ENCODE peak calls at places on chromosomes 4 and X, in five cellular contexts. S is transverse colon, H is HepG2, C is A549, E is tibial nerve. L is an unnamed sample.

GRCh38 chr4:64200001-64200555 is 209.2 kb downstream of the TECRL start:
- DNase-seq in S (no peak), E (no peak), H (no peak), C (no peak), L (no peak)

GRCh38 chr4:7194251-7195137 is 2.2 kb downstream of the SORCS2 start:
- DNase-seq in H (no peak), E (peak; percentile 36), S (no peak), C (peak; percentile 55), L (no peak)

GRCh38 chr4:88137112-88137511 is 21.3 kb downstream of the ABCG2 start:
- DNase-seq in C (no peak), S (no peak), E (no peak), H (no peak), L (no peak)

GRCh38 chr4:173417833-173418232 is 18.9 kb upstream of the SCRG1 start:
- DNase-seq in E (no peak), C (no peak), S (no peak), H (no peak), L (no peak)

GRCh38 chrX:2596856-2597255 is 94.2 kb upstream of the CD99 start:
- DNase-seq in H (no peak), S (no peak), C (no peak), E (no peak), L (no peak)

GRCh38 chr4:52638717-52639116 is 20.4 kb downstream of the USP46 start:
- DNase-seq in E (no peak), H (no peak), C (no peak), S (no peak), L (no peak)

GRCh38 chr4:146389561-146389960 is 132.2 kb downstream of the SLC10A7 start:
- DNase-seq in H (no peak), C (no peak), S (no peak), E (no peak), L (no peak)

GRCh38 chrX:31236231-31236630 is 164.4 kb upstream of the FTHL17 start:
- DNase-seq in C (no peak), E (no peak), H (no peak), S (no peak), L (no peak)

GRCh38 chr4:187491421-187491820 is 504.1 kb upstream of the ZFP42 start:
- DNase-seq in H (no peak), C (no peak), E (no peak), S (no peak), L (no peak)

GRCh38 chrX:131910565-131910964 is 112.5 kb upstream of the STK26 start:
- DNase-seq in E (no peak), C (no peak), H (no peak), S (no peak), L (no peak)

GRCh38 chrX:40403757-40404156 is 177.0 kb upstream of the ATP6AP2 start:
- DNase-seq in E (no peak), C (no peak), H (no peak), S (no peak), L (no peak)

GRCh38 chr4:173169428-173170209 is 1.0 kb downstream of the GALNT7 start:
- DNase-seq in S (peak; percentile 62), C (peak; percentile 65), E (peak; percentile 34), H (no peak), L (peak; percentile 50)

GRCh38 chr4:2793578-2793919 is 664 bp downstream of the SH3BP2 start:
- DNase-seq in H (no peak), C (peak; percentile 30), S (peak; percentile 54), E (peak; percentile 12), L (peak; percentile 50)

GRCh38 chr4:54228064-54228527 is 997 bp upstream of the PDGFRA start:
- DNase-seq in C (peak; percentile 55), S (peak; percentile 68), E (peak; percentile 68), H (peak; percentile 5), L (no peak)

GRCh38 chr4:102599887-102600286 is 98.7 kb downstream of the NFKB1 start:
- DNase-seq in S (no peak), E (no peak), C (no peak), H (no peak), L (no peak)

GRCh38 chrX:86806786-86807185 is 658.5 kb downstream of the DACH2 start:
- DNase-seq in S (no peak), E (no peak), C (peak; percentile 23), H (peak; percentile 6), L (no peak)

GRCh38 chr4:121822796-121823504 is 733 bp downstream of the CCNA2 start:
- DNase-seq in S (peak; percentile 25), C (peak; percentile 25), E (no peak), H (peak; percentile 64), L (peak; percentile 17)

GRCh38 chr4:142913461-142914030 is 67.4 kb upstream of the INPP4B start:
- DNase-seq in S (no peak), C (no peak), E (no peak), H (no peak), L (no peak)

GRCh38 chrX:141879616-141880015 is 24.1 kb upstream of the MAGEC1 start:
- DNase-seq in E (no peak), C (no peak), S (no peak), H (no peak), L (no peak)

GRCh38 chrX:139826065-139827044 is 106.5 kb downstream of the ATP11C start:
- DNase-seq in C (no peak), E (no peak), S (no peak), H (no peak), L (peak; percentile 18)

GRCh38 chrX:38975368-38975767 is 174.1 kb downstream of the MID1IP1 start:
- DNase-seq in C (no peak), S (no peak), E (no peak), H (no peak), L (no peak)

GRCh38 chr4:174578366-174578765 is 56.1 kb upstream of the HPGD start:
- DNase-seq in C (no peak), E (no peak), S (no peak), H (no peak), L (no peak)

GRCh38 chrX:38862100-38862499 is 60.8 kb downstream of the MID1IP1 start:
- DNase-seq in C (no peak), H (no peak), S (no peak), E (no peak), L (no peak)

GRCh38 chrX:12370444-12371089 is 232.3 kb downstream of the FRMPD4 start:
- DNase-seq in E (no peak), H (no peak), S (no peak), C (no peak), L (no peak)

GRCh38 chr4:147772459-147772969 is 40.6 kb downstream of the ARHGAP10 start:
- DNase-seq in E (no peak), H (no peak), S (no peak), C (peak; percentile 45), L (no peak)

GRCh38 chr4:91812319-91812718 is 491.4 kb upstream of the GRID2 start:
- DNase-seq in E (no peak), H (no peak), S (no peak), C (no peak), L (no peak)
- H3K4me3 ChIP-seq in E (no peak overlapping the region), H (no peak overlapping the region), S (no peak overlapping the region), C (no peak overlapping the region), L (no peak overlapping the region)

GRCh38 chr4:110821186-110821585 is 198.3 kb upstream of the PITX2 start:
- DNase-seq in E (no peak), S (no peak), C (no peak), H (no peak), L (no peak)

GRCh38 chr4:110816367-110816766 is 193.5 kb upstream of the PITX2 start:
- DNase-seq in H (no peak), S (no peak), C (no peak), E (no peak), L (no peak)

DNA sequence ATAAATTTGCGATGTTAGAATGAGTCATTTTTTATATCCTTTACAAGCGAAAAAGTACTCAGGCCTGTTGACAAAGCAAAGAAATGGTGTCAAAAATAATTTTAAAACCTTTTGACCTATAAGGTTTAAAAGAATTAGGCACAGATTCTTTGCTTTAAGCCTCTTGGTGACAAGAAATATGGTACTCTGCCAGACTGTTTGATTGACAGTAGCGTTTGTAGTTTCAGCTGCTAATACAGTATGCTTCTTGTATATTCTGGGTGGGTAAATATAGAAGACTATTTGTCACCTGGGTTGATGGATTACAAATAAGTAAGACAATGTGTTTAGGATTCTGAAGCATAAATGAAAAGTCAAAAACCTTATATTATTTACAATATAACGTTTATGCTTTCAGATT is 193.1 kb upstream of the PITX2 start:
- DNase-seq in E (no peak), H (no peak), S (no peak), C (no peak), L (no peak)
- H3K4me3 ChIP-seq in E (no peak overlapping the region), H (no peak overlapping the region), S (no peak overlapping the region), C (no peak overlapping the region), L (no peak overlapping the region)

GRCh38 chr4:139154134-139154421 is 22.9 kb downstream of the ELF2 start:
- DNase-seq in E (no peak), C (no peak), S (no peak), H (no peak), L (no peak)

GRCh38 chr4:139153411-139154133 is 23.4 kb downstream of the ELF2 start:
- DNase-seq in H (peak; percentile 86), S (no peak), C (no peak), E (no peak), L (no peak)

GRCh38 chr4:139152249-139152648 is 24.8 kb downstream of the ELF2 start:
- DNase-seq in C (no peak), E (no peak), S (no peak), H (no peak), L (no peak)

GRCh38 chr4:139154952-139155557 is 22.0 kb downstream of the ELF2 start:
- DNase-seq in S (no peak), E (no peak), H (no peak), C (no peak), L (no peak)

DNA sequence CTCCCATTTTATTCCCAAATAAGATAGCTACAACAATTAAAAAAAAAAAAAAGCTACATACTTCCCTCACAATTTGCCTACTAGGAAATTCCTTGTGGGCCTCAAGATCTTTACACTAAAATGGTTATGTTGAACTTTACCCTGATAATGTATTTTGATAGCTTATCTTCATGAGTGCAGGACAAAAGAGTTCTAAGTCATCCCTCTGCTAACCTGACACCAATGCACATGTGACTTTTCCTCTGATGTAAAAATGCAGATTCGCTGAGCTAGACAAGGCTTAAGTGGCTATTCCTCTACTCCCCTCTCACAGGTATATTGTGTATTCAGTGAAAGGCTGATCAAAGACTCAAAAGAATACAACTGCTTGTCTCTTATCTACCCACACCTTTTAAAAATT is 22.5 kb downstream of the ELF2 start:
- DNase-seq in C (no peak), E (no peak), S (no peak), H (peak; percentile 55), L (peak; percentile 13)
- H3K4me3 ChIP-seq in C (no peak overlapping the region), E (no peak overlapping the region), S (no peak overlapping the region), H (no peak overlapping the region), L (no peak overlapping the region)

DNA sequence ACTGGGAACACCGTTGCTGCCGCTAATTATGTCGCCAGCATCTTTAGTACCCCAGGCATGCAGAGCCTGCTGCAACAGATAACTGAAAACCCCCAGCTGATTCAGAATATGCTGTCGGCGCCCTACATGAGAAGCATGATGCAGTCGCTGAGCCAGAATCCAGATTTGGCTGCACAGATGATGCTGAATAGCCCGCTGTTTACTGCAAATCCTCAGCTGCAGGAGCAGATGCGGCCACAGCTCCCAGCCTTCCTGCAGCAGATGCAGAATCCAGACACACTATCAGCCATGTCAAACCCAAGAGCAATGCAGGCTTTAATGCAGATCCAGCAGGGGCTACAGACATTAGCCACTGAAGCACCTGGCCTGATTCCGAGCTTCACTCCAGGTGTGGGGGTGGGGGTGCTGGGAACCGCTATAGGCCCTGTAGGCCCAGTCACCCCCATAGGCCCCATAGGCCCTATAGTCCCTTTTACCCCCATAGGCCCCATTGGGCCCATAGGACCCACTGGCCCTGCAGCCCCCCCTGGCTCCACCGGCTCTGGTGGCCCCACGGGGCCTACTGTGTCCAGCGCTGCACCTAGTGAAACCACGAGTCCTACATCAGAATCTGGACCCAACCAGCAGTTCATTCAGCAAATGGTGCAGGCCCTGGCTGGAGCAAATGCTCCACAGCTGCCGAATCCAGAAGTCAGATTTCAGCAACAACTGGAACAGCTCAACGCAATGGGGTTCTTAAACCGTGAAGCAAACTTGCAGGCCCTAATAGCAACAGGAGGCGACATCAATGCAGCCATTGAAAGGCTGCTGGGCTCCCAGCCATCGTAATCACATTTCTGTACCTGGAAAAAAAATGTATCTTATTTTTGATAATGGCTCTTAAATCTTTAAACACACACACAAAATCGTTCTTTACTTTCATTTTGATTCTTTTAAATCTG is 1.8 kb downstream of the UBQLN2 start:
- DNase-seq in E (no peak), C (peak; percentile 2), H (peak; percentile 0), S (no peak), L (no peak)
- H3K4me3 ChIP-seq in E (peak overlapping the region; percentile 68), C (peak overlapping the region; percentile 70), H (peak overlapping the region; percentile 79), S (peak overlapping the region; percentile 75), L (peak overlapping the region; percentile 43)